ENCODE peak calls at places on chromosomes 12 and 14, in four cellular contexts. F is K562, Q is HCT116, D is HepG2. S is an unnamed sample. For H3K79me2, the result is how much of the 10 kb centered on the place peaks cover.

GRCh38 chr12:46179693-46180452 is 89.0 kb downstream of the SLC38A1 start:
- DNase-seq in F (no peak), Q (no peak), D (peak), S (no peak)

GRCh38 chr12:2408262-2408661 is 355.5 kb downstream of the CACNA1C start:
- DNase-seq in F (no peak), Q (no peak), D (no peak), S (no peak)

GRCh38 chr14:85106491-85106890 is 423.5 kb upstream of the FLRT2 start:
- DNase-seq in F (no peak), Q (no peak), D (no peak), S (no peak)

GRCh38 chr12:24425601-24425970 is 476.1 kb upstream of the SOX5 start:
- DNase-seq in F (no peak), Q (no peak), D (no peak), S (no peak)

GRCh38 chr14:52877628-52878027 is 73.2 kb downstream of the FERMT2 start:
- DNase-seq in F (no peak), Q (no peak), D (no peak), S (peak)

GRCh38 chr14:101191882-101192660 is 288.5 kb upstream of the RTL1 start:
- DNase-seq in F (no peak), Q (no peak), D (no peak), S (no peak)

GRCh38 chr14:37122288-37122687 is 50.1 kb downstream of the SLC25A21 start:
- DNase-seq in F (peak), Q (peak), D (peak), S (peak)

GRCh38 chr14:31070431-31070830 is 44.3 kb upstream of the STRN3 start:
- DNase-seq in F (no peak), Q (no peak), D (no peak), S (no peak)

GRCh38 chr12:101891462-101891971 is 14.1 kb downstream of the DRAM1 start:
- DNase-seq in F (no peak), Q (no peak), D (peak), S (peak)

GRCh38 chr12:79524507-79525148 is 166.1 kb downstream of the PAWR start:
- DNase-seq in F (no peak), Q (no peak), D (no peak), S (peak)

GRCh38 chr14:71918955-71919354 is 13.3 kb upstream of the RGS6 start:
- DNase-seq in F (no peak), Q (no peak), D (no peak), S (no peak)

GRCh38 chr12:14935031-14935430 is 3.3 kb downstream of the ERP27 start:
- DNase-seq in F (no peak), Q (no peak), D (no peak), S (no peak)

GRCh38 chr12:104957388-104958008 is 592 bp downstream of the SLC41A2 start:
- DNase-seq in F (peak), Q (no peak), D (no peak), S (peak)

DNA sequence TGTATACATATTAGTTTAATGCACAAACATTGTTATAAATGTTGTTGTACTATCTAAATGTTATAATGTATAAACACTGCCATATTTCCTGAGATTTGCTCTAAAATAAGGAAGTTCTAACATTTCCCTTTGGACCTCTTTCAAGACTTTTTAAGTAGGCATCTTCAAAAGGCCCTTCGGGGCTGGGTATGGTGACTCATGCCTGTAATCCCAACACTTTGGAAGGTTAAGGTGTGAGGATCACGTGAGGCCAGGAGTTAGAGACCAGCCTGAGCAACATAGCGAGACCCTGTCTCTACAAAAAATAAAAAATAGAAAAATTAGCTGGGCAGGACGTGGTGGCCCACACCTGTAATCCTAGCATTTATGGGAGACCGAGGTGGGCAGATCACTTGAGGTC is 35.5 kb downstream of the FBLN5 start:
- DNase-seq in F (no peak), Q (no peak), D (no peak), S (no peak)
- H3K79me2 ChIP-seq in F (under half), Q (under half), D (under half), S (under half)

GRCh38 chr14:103693514-103693913 is 21.7 kb downstream of the XRCC3 start:
- DNase-seq in F (no peak), Q (no peak), D (no peak), S (no peak)
- TF ChIP-seq POLR2A in F (no peak), Q (no peak), D (no peak), S (no peak)

GRCh38 chr12:42584539-42585174 is 4.9 kb downstream of the PRICKLE1 start:
- DNase-seq in F (no peak), Q (no peak), D (no peak), S (peak)
- H3K79me2 ChIP-seq in F (under half), Q (under half), D (under half), S (half or more)

GRCh38 chr12:124493809-124494750 is 73.3 kb downstream of the NCOR2 start:
- DNase-seq in F (peak), Q (no peak), D (no peak), S (no peak)
- TF ChIP-seq POLR2A in F (no peak), Q (no peak), D (no peak), S (no peak)

GRCh38 chr12:32860182-32860581 is 36.4 kb downstream of the PKP2 start:
- DNase-seq in F (no peak), Q (no peak), D (no peak), S (no peak)
- H3K79me2 ChIP-seq in F (under half), Q (under half), D (under half), S (under half)

GRCh38 chr14:102578821-102579220 is 13.6 kb upstream of the RCOR1 start:
- DNase-seq in F (no peak), Q (no peak), D (no peak), S (no peak)

GRCh38 chr14:102573591-102574046 is 18.8 kb upstream of the RCOR1 start:
- DNase-seq in F (no peak), Q (no peak), D (no peak), S (no peak)

GRCh38 chr14:102571478-102572042 is 20.9 kb upstream of the RCOR1 start:
- DNase-seq in F (no peak), Q (no peak), D (no peak), S (no peak)

GRCh38 chr14:102575479-102576428 is 16.7 kb upstream of the RCOR1 start:
- DNase-seq in F (no peak), Q (no peak), D (no peak), S (no peak)

DNA sequence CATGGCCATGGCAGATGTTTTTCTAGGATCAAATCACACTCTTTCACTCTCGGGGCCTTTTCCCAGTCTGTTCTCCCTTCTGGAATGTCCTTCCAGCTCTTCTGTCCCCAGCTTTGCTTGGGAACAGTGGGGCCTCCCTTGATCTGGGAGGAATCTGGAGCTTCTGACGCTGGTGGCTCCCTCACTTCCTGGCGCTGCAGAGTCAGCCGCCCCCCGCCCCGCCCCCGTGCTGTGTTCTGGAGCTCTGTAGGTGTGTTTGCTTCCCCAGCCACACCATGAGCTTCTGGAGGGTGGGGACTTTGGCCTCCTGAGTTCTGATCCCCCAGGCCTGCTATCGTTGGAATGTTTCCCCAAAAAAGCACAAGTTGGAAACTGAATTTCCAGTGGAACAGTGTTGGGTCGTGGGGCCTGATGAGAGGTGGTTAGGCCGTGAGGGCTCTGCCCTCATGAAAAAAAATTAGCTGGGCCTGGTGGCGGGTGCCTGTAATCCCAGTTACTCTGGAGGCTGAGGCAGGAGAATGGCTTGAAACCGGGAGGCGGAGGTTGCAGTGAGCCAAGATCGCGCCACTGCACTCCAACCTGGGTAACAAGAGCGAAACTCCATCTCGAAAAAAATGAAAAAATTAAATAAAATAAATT is 17.5 kb upstream of the RCOR1 start:
- DNase-seq in F (peak), Q (no peak), D (peak), S (no peak)
- TF ChIP-seq POLR2A in F (no peak), Q (no peak), D (peak), S (no peak)